ENCODE peak calls at places on chromosome 2, in six cellular contexts. R is ELR; P is body of pancreas; O is stimulated activated CD8-positive, alpha-beta memory T cell treated with anti-CD3 and anti-CD28 coated beads, Interleukin-7, amount 100 ng/mL, for 24 hours; B is activated T-cell treated with anti-CD3 and anti-CD28 coated beads for 4 hours; T is hepatocyte. C is an unnamed sample.

GRCh38 chr2:139031722-139032121 is 251.5 kb upstream of the NXPH2 start:
- DNase-seq in R (peak), P (no peak), O (no peak), B (no peak), T (peak), C (no peak)

GRCh38 chr2:232416521-232417470 is 10.2 kb downstream of the ALPG start:
- DNase-seq in R (no peak), P (no peak), O (no peak), B (no peak), T (no peak), C (no peak)

GRCh38 chr2:75390184-75390583 is 170.6 kb downstream of the EVA1A start:
- DNase-seq in R (no peak), P (no peak), O (no peak), B (no peak), T (no peak), C (no peak)

GRCh38 chr2:176261136-176261535 is 8.1 kb upstream of the MTX2 start:
- DNase-seq in R (no peak), P (no peak), O (no peak), B (no peak), T (no peak), C (no peak)

GRCh38 chr2:231975001-231975400 is 13.5 kb downstream of the DIS3L2 start:
- DNase-seq in R (no peak), P (no peak), O (no peak), B (no peak), T (no peak), C (no peak)

GRCh38 chr2:30149976-30150375 is 3.2 kb downstream of the YPEL5 start:
- DNase-seq in R (no peak), P (no peak), O (no peak), B (no peak), T (no peak), C (no peak)

GRCh38 chr2:46717733-46718121 is 197.9 kb downstream of the MCFD2 start:
- DNase-seq in R (peak), P (no peak), O (no peak), B (no peak), T (no peak), C (no peak)

GRCh38 chr2:163373481-163373880 is 362.3 kb downstream of the FIGN start:
- DNase-seq in R (no peak), P (no peak), O (no peak), B (no peak), T (no peak), C (no peak)

GRCh38 chr2:144124882-144125281 is 395.0 kb downstream of the ZEB2 start:
- DNase-seq in R (no peak), P (no peak), O (no peak), B (no peak), T (no peak), C (no peak)

GRCh38 chr2:239295377-239296019 is 105.3 kb downstream of the HDAC4 start:
- DNase-seq in R (no peak), P (no peak), O (no peak), B (no peak), T (no peak), C (no peak)

GRCh38 chr2:235703711-235704295 is 210.0 kb downstream of the AGAP1 start:
- DNase-seq in R (no peak), P (no peak), O (no peak), B (no peak), T (no peak), C (no peak)

C was measured in NCI-H1048.